ENCODE peak calls at places on chromosomes 1 and 21, in nine cellular contexts. Q is tibial artery; B is uterus; Y is CD8-positive, alpha-beta memory T cell; L is tibial nerve; F is colonic mucosa; A is HAP-1; T is neuronal stem cell; H is ascending aorta. G is an unnamed sample.
A peak's percentile ranks its signal among the peaks of the same experiment; 100 is the strongest.

GRCh38 chr1:49294539-49294938 is 517.8 kb upstream of the BEND5 start:
- DNase-seq in B (no peak), F (no peak), L (no peak), A (no peak), H (no peak), Y (no peak), T (no peak), Q (no peak), G (no peak)

GRCh38 chr21:31909153-31909771 is 36.4 kb downstream of the HUNK start:
- DNase-seq in T (peak; percentile 59), Q (no peak), B (no peak), A (no peak), L (no peak), Y (no peak), H (no peak), F (no peak), G (no peak)

GRCh38 chr1:223348439-223348838 is 15.5 kb downstream of the SUSD4 start:
- DNase-seq in A (no peak), Y (no peak), Q (no peak), B (no peak), H (no peak), T (no peak), F (no peak), L (no peak), G (no peak)

GRCh38 chr1:210200090-210200736 is 32.4 kb upstream of the SERTAD4 start:
- DNase-seq in Y (no peak), B (no peak), F (no peak), H (no peak), Q (no peak), L (no peak), A (no peak), T (no peak), G (no peak)

GRCh38 chr1:97901017-97901658 is 19.7 kb downstream of the DPYD start:
- DNase-seq in Q (no peak), B (no peak), H (no peak), Y (no peak), A (no peak), L (no peak), T (no peak), F (no peak), G (no peak)

GRCh38 chr21:36524477-36524876 is 44.6 kb upstream of the CLDN14 start:
- DNase-seq in Y (no peak), L (no peak), H (no peak), A (no peak), Q (no peak), T (no peak), F (no peak), B (no peak), G (no peak)

GRCh38 chr21:42212261-42212660 is 6.7 kb upstream of the ABCG1 start:
- DNase-seq in H (peak; percentile 12), L (no peak), B (no peak), A (no peak), F (no peak), Q (no peak), Y (no peak), T (no peak), G (no peak)

GRCh38 chr1:46005594-46005993 is 126.8 kb downstream of the PIK3R3 start:
- DNase-seq in T (no peak), H (no peak), F (no peak), B (no peak), Y (no peak), L (no peak), Q (no peak), A (no peak), G (no peak)

GRCh38 chr1:181216571-181216994 is 128.1 kb downstream of the IER5 start:
- DNase-seq in T (no peak), F (no peak), A (no peak), B (no peak), L (no peak), Q (no peak), H (no peak), Y (no peak), G (no peak)

GRCh38 chr1:27382950-27383627 is at the start of gene CD164L2:
- DNase-seq in B (no peak), Y (peak; percentile 27), A (peak; percentile 31), Q (no peak), T (no peak), F (peak; percentile 88), H (no peak), L (no peak), G (peak; percentile 86)

GRCh38 chr1:169495050-169495740 is 9.5 kb upstream of the SLC19A2 start:
- DNase-seq in F (no peak), B (no peak), L (no peak), T (no peak), Y (no peak), H (no peak), Q (no peak), A (no peak), G (no peak)

GRCh38 chr1:56948403-56949023 is 17.3 kb downstream of the C8B start:
- DNase-seq in L (no peak), Q (no peak), B (no peak), A (no peak), F (no peak), Y (no peak), T (no peak), H (no peak), G (no peak)

DNA sequence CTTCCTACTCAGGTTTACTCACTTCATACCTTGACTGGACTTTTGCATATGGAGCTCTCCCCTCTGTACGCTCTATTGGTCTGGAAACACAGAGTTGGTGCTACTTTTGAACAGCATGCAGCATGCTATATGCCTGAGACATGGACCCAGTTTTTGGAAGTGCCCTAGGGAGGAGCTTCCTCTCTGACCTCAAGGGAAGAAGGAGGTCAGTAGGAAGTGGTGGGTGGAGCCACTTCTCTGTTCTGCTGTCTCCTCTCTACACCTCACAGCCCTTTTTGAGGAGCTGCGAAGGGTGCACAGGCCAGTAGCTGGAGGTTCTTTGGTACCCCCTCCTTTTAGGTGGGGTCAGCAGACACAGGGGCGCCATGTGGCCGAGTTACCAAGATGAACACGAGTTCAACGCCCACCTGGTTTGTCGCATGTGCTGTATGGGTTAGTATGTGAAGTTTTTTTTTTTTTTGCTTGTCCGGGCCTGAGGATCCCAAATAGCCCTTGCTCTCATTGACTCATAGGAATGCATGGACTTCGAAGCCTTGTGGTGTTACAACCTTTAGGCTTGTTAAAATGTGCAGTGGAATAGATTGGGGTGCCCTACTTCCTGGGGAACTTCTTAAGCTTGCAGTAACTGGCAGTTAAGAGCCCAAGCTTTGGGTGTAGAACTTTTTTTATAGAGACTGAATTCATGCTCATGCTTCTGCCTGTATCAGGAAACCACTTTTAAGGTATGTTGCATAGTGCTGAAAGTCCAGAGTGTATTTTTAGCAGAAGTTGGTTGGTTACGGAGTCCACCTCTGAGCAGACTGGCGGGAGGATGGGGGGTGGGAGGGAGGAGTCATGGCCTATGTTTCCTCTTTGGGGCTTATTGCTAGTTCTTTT is 10.7 kb downstream of the MACF1 start:
- DNase-seq in Y (no peak), T (no peak), L (no peak), H (no peak), B (no peak), Q (no peak), F (peak; percentile 41), A (no peak), G (peak; percentile 38)
- H3K4me1 ChIP-seq in Y (peaks cover 46% of the 10 kb centered on the region), T (peaks cover 23% of the 10 kb centered on the region), L (peaks cover 41% of the 10 kb centered on the region), H (peaks cover 61% of the 10 kb centered on the region), B (peaks cover 11% of the 10 kb centered on the region), Q (peaks cover 48% of the 10 kb centered on the region), F (peaks cover 11% of the 10 kb centered on the region), A (peaks cover 9% of the 10 kb centered on the region), G (peaks cover 19% of the 10 kb centered on the region)

GRCh38 chr21:16309250-16309971 is 579.6 kb downstream of the USP25 start:
- DNase-seq in L (no peak), B (no peak), T (no peak), Y (no peak), F (no peak), H (no peak), Q (no peak), A (peak; percentile 56), G (no peak)
- H3K4me3 ChIP-seq in L (peak overlapping the region; percentile 6), B (peak overlapping the region; percentile 8), T (peak overlapping the region; percentile 51), Y (no peak overlapping the region), F (no peak overlapping the region), H (no peak overlapping the region), Q (no peak overlapping the region), A (no peak overlapping the region), G (no peak overlapping the region)

GRCh38 chr1:109805486-109806180 is 41.9 kb upstream of the EPS8L3 start:
- DNase-seq in A (no peak), L (no peak), F (no peak), T (no peak), B (no peak), Q (no peak), Y (no peak), H (peak; percentile 27), G (no peak)

GRCh38 chr1:109802901-109803561 is 39.3 kb upstream of the EPS8L3 start:
- DNase-seq in L (no peak), Q (no peak), T (no peak), Y (no peak), A (no peak), B (peak; percentile 6), F (peak; percentile 16), H (peak; percentile 68), G (peak; percentile 3)

GRCh38 chr1:109804660-109805059 is 40.9 kb upstream of the EPS8L3 start:
- DNase-seq in T (no peak), L (no peak), B (no peak), H (peak; percentile 13), Y (no peak), A (no peak), Q (no peak), F (no peak), G (no peak)

GRCh38 chr1:109802136-109802900 is 38.6 kb upstream of the EPS8L3 start:
- DNase-seq in Q (no peak), H (peak; percentile 62), A (no peak), B (peak; percentile 11), L (no peak), T (no peak), F (peak; percentile 19), Y (peak; percentile 19), G (no peak)

DNA sequence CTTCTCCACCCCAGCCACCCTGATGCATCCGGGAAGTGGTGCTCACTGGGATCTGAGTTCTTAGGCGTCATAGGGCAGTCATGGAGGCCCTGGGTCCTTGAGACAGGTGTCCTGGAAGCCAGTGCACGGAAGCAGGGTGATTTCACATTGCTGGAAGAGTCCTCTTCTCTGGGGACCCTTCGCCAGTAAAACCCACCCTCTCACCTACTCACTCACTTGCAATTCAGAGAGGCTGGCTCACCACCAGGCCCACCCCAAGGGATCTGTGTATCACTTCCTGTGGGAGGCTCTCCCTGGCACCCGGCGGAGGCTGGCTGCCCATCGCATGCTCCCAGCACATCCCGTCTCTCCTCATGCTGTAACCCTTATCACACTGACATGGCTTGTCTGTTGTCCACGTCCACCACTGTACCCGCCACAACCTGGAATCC is 40.2 kb upstream of the EPS8L3 start:
- DNase-seq in Q (no peak), T (no peak), L (no peak), H (peak; percentile 69), B (peak; percentile 11), A (no peak), F (peak; percentile 16), Y (no peak), G (no peak)
- H3K4me1 ChIP-seq in Q (peaks cover 25% of the 10 kb centered on the region), T (peaks cover 5% of the 10 kb centered on the region), L (peaks cover 51% of the 10 kb centered on the region), H (peaks cover 14% of the 10 kb centered on the region), B (no peaks in the 10 kb centered on the region), A (peaks cover 12% of the 10 kb centered on the region), F (no peaks in the 10 kb centered on the region), Y (peaks cover 72% of the 10 kb centered on the region), G (no peaks in the 10 kb centered on the region)

DNA sequence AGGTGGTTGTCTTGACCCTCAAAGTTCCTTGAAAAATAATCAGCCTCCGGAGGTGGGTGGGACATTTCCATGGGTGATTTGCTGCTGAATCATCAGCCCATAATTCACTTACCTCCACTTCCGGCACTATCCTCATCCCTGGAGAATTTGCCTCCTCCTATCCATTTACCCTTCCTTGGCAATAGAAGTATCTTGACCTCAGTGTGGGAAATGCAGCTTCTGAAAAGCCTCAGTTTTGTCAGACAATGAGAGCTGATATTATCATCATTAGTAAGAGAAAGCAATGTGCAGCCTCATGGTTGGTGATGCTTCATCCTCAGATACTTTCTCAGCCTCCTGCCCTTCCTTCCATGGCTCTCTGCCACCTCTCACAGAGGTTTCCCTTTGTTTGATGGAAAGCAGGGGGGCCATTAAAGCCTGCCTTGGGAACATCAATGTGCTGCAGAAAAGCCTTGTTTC is 33.3 kb upstream of the RGS4 start:
- DNase-seq in Y (no peak), L (no peak), B (no peak), F (no peak), T (no peak), H (no peak), A (no peak), Q (no peak), G (no peak)
- H3K4me3 ChIP-seq in Y (no peak overlapping the region), L (no peak overlapping the region), B (no peak overlapping the region), F (no peak overlapping the region), T (no peak overlapping the region), H (no peak overlapping the region), A (no peak overlapping the region), Q (no peak overlapping the region), G (no peak overlapping the region)

G was measured in mucosa of descending colon.